ENCODE peak calls at places on chromosome X, in four cellular contexts. One of them, this sample, is unnamed.

GRCh38 chrX:87621697-87622096 is 104.1 kb downstream of the KLHL4 start:
- DNase-seq in pancreas: no peak
- DNase-seq in ovary: no peak
- DNase-seq in CD4-positive, CD25-positive, alpha-beta regulatory T cell: no peak
- DNase-seq in this sample: no peak

GRCh38 chrX:150038977-150039599 is 100.8 kb upstream of the EOLA2 start:
- DNase-seq in ovary: no peak
- DNase-seq in pancreas: no peak
- DNase-seq in CD4-positive, CD25-positive, alpha-beta regulatory T cell: no peak
- DNase-seq in this sample: no peak

GRCh38 chrX:95728446-95728845 is 956.2 kb upstream of the DIAPH2 start:
- DNase-seq in pancreas: no peak
- DNase-seq in CD4-positive, CD25-positive, alpha-beta regulatory T cell: no peak
- DNase-seq in ovary: no peak
- DNase-seq in this sample: no peak

GRCh38 chrX:67543818-67544217 is at the start of gene AR:
- DNase-seq in CD4-positive, CD25-positive, alpha-beta regulatory T cell: no peak
- DNase-seq in ovary: peak
- DNase-seq in pancreas: peak
- DNase-seq in this sample: peak

GRCh38 chrX:149827254-149827653 is 45.5 kb downstream of the MAGEA9 start:
- DNase-seq in pancreas: no peak
- DNase-seq in CD4-positive, CD25-positive, alpha-beta regulatory T cell: no peak
- DNase-seq in ovary: no peak
- DNase-seq in this sample: no peak

GRCh38 chrX:71514367-71515038 is 18.4 kb upstream of the OGT start:
- DNase-seq in ovary: no peak
- DNase-seq in pancreas: no peak
- DNase-seq in CD4-positive, CD25-positive, alpha-beta regulatory T cell: peak
- DNase-seq in this sample: no peak

GRCh38 chrX:37644381-37645305 is 40.9 kb upstream of the XK start:
- DNase-seq in pancreas: no peak
- DNase-seq in ovary: no peak
- DNase-seq in CD4-positive, CD25-positive, alpha-beta regulatory T cell: no peak
- DNase-seq in this sample: no peak

GRCh38 chrX:115330498-115331138 is 41.1 kb downstream of the LUZP4 start:
- DNase-seq in ovary: peak
- DNase-seq in pancreas: no peak
- DNase-seq in CD4-positive, CD25-positive, alpha-beta regulatory T cell: peak
- DNase-seq in this sample: no peak

GRCh38 chrX:71619193-71619592 is 882 bp upstream of the CXCR3 start:
- DNase-seq in CD4-positive, CD25-positive, alpha-beta regulatory T cell: no peak
- DNase-seq in pancreas: no peak
- DNase-seq in ovary: no peak
- DNase-seq in this sample: no peak

GRCh38 chrX:131572372-131573014 is 28.6 kb downstream of the OR13H1 start:
- DNase-seq in ovary: no peak
- DNase-seq in pancreas: no peak
- DNase-seq in CD4-positive, CD25-positive, alpha-beta regulatory T cell: no peak
- DNase-seq in this sample: no peak

GRCh38 chrX:73262991-73263390 is 48.3 kb upstream of the NAP1L2 start:
- DNase-seq in CD4-positive, CD25-positive, alpha-beta regulatory T cell: peak
- DNase-seq in ovary: no peak
- DNase-seq in pancreas: no peak
- DNase-seq in this sample: no peak

GRCh38 chrX:68455151-68455510 is 21.8 kb upstream of the OPHN1 start:
- DNase-seq in pancreas: no peak
- DNase-seq in CD4-positive, CD25-positive, alpha-beta regulatory T cell: no peak
- DNase-seq in ovary: no peak
- DNase-seq in this sample: no peak

GRCh38 chrX:68894513-68895338 is 65.9 kb downstream of the EFNB1 start:
- DNase-seq in CD4-positive, CD25-positive, alpha-beta regulatory T cell: no peak
- DNase-seq in ovary: peak
- DNase-seq in pancreas: peak
- DNase-seq in this sample: no peak

GRCh38 chrX:102845020-102845419 is 92.1 kb upstream of the RAB40AL start:
- DNase-seq in ovary: no peak
- DNase-seq in CD4-positive, CD25-positive, alpha-beta regulatory T cell: no peak
- DNase-seq in pancreas: no peak
- DNase-seq in this sample: no peak

GRCh38 chrX:70979136-70979762 is 48.4 kb upstream of the SLC7A3 start:
- DNase-seq in pancreas: no peak
- DNase-seq in CD4-positive, CD25-positive, alpha-beta regulatory T cell: no peak
- DNase-seq in ovary: no peak
- DNase-seq in this sample: no peak

GRCh38 chrX:37818031-37818430 is 29.3 kb downstream of the DYNLT3 start:
- DNase-seq in ovary: no peak
- DNase-seq in CD4-positive, CD25-positive, alpha-beta regulatory T cell: no peak
- DNase-seq in pancreas: no peak
- DNase-seq in this sample: no peak

GRCh38 chrX:38669425-38669824 is 108.1 kb downstream of the TSPAN7 start:
- DNase-seq in CD4-positive, CD25-positive, alpha-beta regulatory T cell: peak
- DNase-seq in ovary: no peak
- DNase-seq in pancreas: no peak
- DNase-seq in this sample: no peak

GRCh38 chrX:56995271-56995994 is at the start of gene SPIN3:
- DNase-seq in CD4-positive, CD25-positive, alpha-beta regulatory T cell: peak
- DNase-seq in pancreas: peak
- DNase-seq in ovary: peak
- DNase-seq in this sample: peak

GRCh38 chrX:53163436-53163835 is 61.6 kb downstream of the KDM5C start:
- DNase-seq in pancreas: no peak
- DNase-seq in CD4-positive, CD25-positive, alpha-beta regulatory T cell: no peak
- DNase-seq in ovary: no peak
- DNase-seq in this sample: no peak

GRCh38 chrX:110188701-110189558 is 129.0 kb downstream of the AMMECR1 start:
- DNase-seq in ovary: no peak
- DNase-seq in CD4-positive, CD25-positive, alpha-beta regulatory T cell: no peak
- DNase-seq in pancreas: no peak
- DNase-seq in this sample: no peak

GRCh38 chrX:65601530-65602281 is 65.7 kb upstream of the MSN start:
- DNase-seq in pancreas: peak
- DNase-seq in ovary: peak
- DNase-seq in CD4-positive, CD25-positive, alpha-beta regulatory T cell: peak
- DNase-seq in this sample: peak

GRCh38 chrX:115367956-115368355 is 78.4 kb downstream of the LUZP4 start:
- DNase-seq in pancreas: no peak
- DNase-seq in ovary: no peak
- DNase-seq in CD4-positive, CD25-positive, alpha-beta regulatory T cell: no peak
- DNase-seq in this sample: no peak

GRCh38 chrX:102765217-102765616 is 44.7 kb downstream of the GPRASP3 start:
- DNase-seq in CD4-positive, CD25-positive, alpha-beta regulatory T cell: no peak
- DNase-seq in pancreas: no peak
- DNase-seq in ovary: no peak
- DNase-seq in this sample: no peak

GRCh38 chrX:55120767-55121358 is 32.0 kb downstream of the PAGE2 start:
- DNase-seq in pancreas: no peak
- DNase-seq in CD4-positive, CD25-positive, alpha-beta regulatory T cell: no peak
- DNase-seq in ovary: no peak
- DNase-seq in this sample: no peak

GRCh38 chrX:54181196-54181953 is 1.7 kb downstream of the FAM120C start:
- DNase-seq in pancreas: no peak
- DNase-seq in CD4-positive, CD25-positive, alpha-beta regulatory T cell: no peak
- DNase-seq in ovary: no peak
- DNase-seq in this sample: no peak

GRCh38 chrX:53093177-53093655 is 726 bp upstream of the KANTR start:
- DNase-seq in ovary: peak
- DNase-seq in pancreas: peak
- DNase-seq in CD4-positive, CD25-positive, alpha-beta regulatory T cell: peak
- DNase-seq in this sample: peak

GRCh38 chrX:51395807-51396728 is 63.4 kb downstream of the NUDT10 start:
- DNase-seq in pancreas: peak
- DNase-seq in ovary: peak
- DNase-seq in CD4-positive, CD25-positive, alpha-beta regulatory T cell: peak
- DNase-seq in this sample: no peak

GRCh38 chrX:46918434-46918833 is 6.2 kb downstream of the JADE3 start:
- DNase-seq in CD4-positive, CD25-positive, alpha-beta regulatory T cell: no peak
- DNase-seq in pancreas: no peak
- DNase-seq in ovary: no peak
- DNase-seq in this sample: no peak

GRCh38 chrX:2710041-2710471 is 19.0 kb downstream of the CD99 start:
- DNase-seq in CD4-positive, CD25-positive, alpha-beta regulatory T cell: no peak
- DNase-seq in ovary: no peak
- DNase-seq in pancreas: no peak
- DNase-seq in this sample: no peak

GRCh38 chrX:48761674-48762471 is at the start of gene GLOD5:
- DNase-seq in pancreas: peak
- DNase-seq in CD4-positive, CD25-positive, alpha-beta regulatory T cell: no peak
- DNase-seq in ovary: peak
- DNase-seq in this sample: no peak

GRCh38 chrX:49230500-49231232 is 2.5 kb downstream of the CACNA1F start:
- DNase-seq in CD4-positive, CD25-positive, alpha-beta regulatory T cell: peak
- DNase-seq in pancreas: peak
- DNase-seq in ovary: no peak
- DNase-seq in this sample: no peak

GRCh38 chrX:21524008-21524407 is 134.1 kb downstream of the KLHL34 start:
- DNase-seq in CD4-positive, CD25-positive, alpha-beta regulatory T cell: no peak
- DNase-seq in pancreas: no peak
- DNase-seq in ovary: no peak
- DNase-seq in this sample: no peak

GRCh38 chrX:118497180-118497814 is 1.7 kb downstream of the DOCK11 start:
- DNase-seq in ovary: no peak
- DNase-seq in pancreas: no peak
- DNase-seq in CD4-positive, CD25-positive, alpha-beta regulatory T cell: peak
- DNase-seq in this sample: no peak
- H3K27ac ChIP-seq in ovary: no peak
- H3K27ac ChIP-seq in pancreas: no peak
- H3K27ac ChIP-seq in CD4-positive, CD25-positive, alpha-beta regulatory T cell: peak
- H3K27ac ChIP-seq in this sample: no peak

DNA sequence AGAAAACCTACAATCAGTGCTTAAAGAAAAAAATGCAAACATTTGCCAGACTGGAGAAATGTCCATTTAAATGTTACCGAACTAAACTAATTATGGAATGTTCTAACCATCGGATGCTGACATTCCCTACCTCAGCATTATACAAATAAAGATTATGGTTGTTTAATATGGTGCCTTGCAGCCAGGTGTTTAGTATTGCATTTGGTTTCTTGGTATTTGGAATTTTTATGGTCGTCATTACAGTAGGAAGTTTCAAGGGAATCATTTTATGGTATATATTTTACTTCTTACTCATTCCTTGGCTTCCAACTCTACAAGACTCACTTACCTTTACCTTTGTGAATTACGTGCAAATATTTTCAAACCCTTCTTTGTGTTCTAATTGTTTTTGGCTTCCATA is 103.1 kb upstream of the PNPLA4 start:
- DNase-seq in pancreas: no peak
- DNase-seq in CD4-positive, CD25-positive, alpha-beta regulatory T cell: no peak
- DNase-seq in ovary: no peak
- DNase-seq in this sample: no peak
- H3K27ac ChIP-seq in pancreas: no peak
- H3K27ac ChIP-seq in CD4-positive, CD25-positive, alpha-beta regulatory T cell: no peak
- H3K27ac ChIP-seq in ovary: no peak
- H3K27ac ChIP-seq in this sample: no peak

GRCh38 chrX:43003204-43003565 is 225.2 kb upstream of the PPP1R2C start:
- DNase-seq in ovary: no peak
- DNase-seq in pancreas: no peak
- DNase-seq in CD4-positive, CD25-positive, alpha-beta regulatory T cell: no peak
- DNase-seq in this sample: no peak

GRCh38 chrX:43003939-43004338 is 226.0 kb upstream of the PPP1R2C start:
- DNase-seq in ovary: no peak
- DNase-seq in CD4-positive, CD25-positive, alpha-beta regulatory T cell: no peak
- DNase-seq in pancreas: no peak
- DNase-seq in this sample: no peak

GRCh38 chrX:43005561-43005960 is 227.6 kb upstream of the PPP1R2C start:
- DNase-seq in ovary: no peak
- DNase-seq in pancreas: no peak
- DNase-seq in CD4-positive, CD25-positive, alpha-beta regulatory T cell: no peak
- DNase-seq in this sample: no peak

GRCh38 chrX:43000121-43000520 is 222.2 kb upstream of the PPP1R2C start:
- DNase-seq in CD4-positive, CD25-positive, alpha-beta regulatory T cell: no peak
- DNase-seq in ovary: no peak
- DNase-seq in pancreas: no peak
- DNase-seq in this sample: no peak

DNA sequence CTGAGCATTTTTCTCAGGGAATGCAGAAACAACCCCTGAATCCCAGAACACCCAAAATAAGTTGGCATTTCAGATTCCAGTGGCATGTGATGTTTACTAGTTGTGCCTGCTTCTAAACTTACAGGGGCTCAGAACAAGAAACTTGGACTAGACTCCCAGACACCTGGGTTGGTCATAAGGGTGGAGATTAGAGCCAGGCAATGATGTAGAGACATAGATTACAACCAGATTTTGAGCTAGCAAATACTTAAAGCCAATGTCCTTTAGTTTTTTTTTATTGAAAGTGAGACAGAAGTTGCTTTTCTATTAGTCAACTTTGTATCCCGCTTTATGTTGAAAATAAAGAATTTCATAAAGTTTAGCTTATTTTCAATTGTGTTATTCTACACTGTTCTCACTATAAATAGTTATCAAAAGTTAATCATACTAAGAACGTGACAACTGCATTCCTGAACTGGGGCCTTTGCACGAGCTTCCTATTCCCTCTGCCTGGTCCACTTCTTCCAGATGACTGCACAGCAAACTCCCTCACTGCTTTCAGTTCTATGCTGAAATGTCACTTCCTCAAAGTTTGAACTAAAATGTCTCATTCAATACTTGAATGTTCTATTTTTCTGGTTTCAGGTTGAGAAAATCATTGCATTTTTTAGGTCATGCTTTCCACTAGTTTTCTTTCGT is 224.7 kb upstream of the PPP1R2C start:
- DNase-seq in pancreas: no peak
- DNase-seq in CD4-positive, CD25-positive, alpha-beta regulatory T cell: no peak
- DNase-seq in ovary: no peak
- DNase-seq in this sample: no peak
- H3K27ac ChIP-seq in pancreas: no peak
- H3K27ac ChIP-seq in CD4-positive, CD25-positive, alpha-beta regulatory T cell: no peak
- H3K27ac ChIP-seq in ovary: no peak
- H3K27ac ChIP-seq in this sample: no peak

DNA sequence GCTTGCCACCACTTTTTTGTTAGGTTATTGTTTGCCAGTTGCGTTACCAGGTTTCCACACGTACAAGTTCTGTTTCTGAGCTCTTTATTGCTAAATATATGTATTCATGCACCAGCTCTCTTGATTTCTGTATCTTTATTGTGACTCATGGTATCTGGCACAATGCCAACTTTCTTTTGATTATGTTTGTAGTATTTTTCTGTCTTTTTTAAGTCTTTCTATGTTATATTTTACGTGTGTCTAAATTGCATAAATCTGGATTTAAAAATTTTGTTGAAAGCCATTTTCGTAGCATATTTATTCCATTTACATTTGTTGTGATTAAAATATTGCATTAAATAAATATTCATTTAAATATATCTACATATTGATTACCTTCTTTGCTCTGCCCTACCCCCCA is 73.8 kb downstream of the KDM6A start:
- DNase-seq in ovary: no peak
- DNase-seq in pancreas: no peak
- DNase-seq in CD4-positive, CD25-positive, alpha-beta regulatory T cell: no peak
- DNase-seq in this sample: no peak
- H3K27ac ChIP-seq in ovary: no peak
- H3K27ac ChIP-seq in pancreas: no peak
- H3K27ac ChIP-seq in CD4-positive, CD25-positive, alpha-beta regulatory T cell: no peak
- H3K27ac ChIP-seq in this sample: no peak